ENCODE peak calls at places on chromosomes 7 and 10, in six cellular contexts. Y is aorta, J is AG04450, I is cardiac muscle cell, U is brain microvascular endothelial cell, D is kidney. A is an unnamed sample.

GRCh38 chr10:126502481-126502880 is 114.2 kb upstream of the ADAM12 start:
- DNase-seq in Y (no peak), J (no peak), U (no peak), D (no peak), I (peak; percentile 6), A (peak; percentile 52)

GRCh38 chr7:15561840-15562239 is at the start of gene AGMO:
- DNase-seq in I (peak; percentile 24), D (peak; percentile 54), U (peak; percentile 40), Y (peak; percentile 61), J (no peak), A (peak; percentile 22)

GRCh38 chr7:3005257-3005656 is 38.4 kb downstream of the CARD11 start:
- DNase-seq in Y (no peak), D (peak; percentile 3), J (no peak), U (no peak), I (no peak), A (no peak)

GRCh38 chr7:74453321-74454011 is at the start of gene GTF2IRD1:
- DNase-seq in D (peak; percentile 91), U (peak; percentile 67), Y (peak; percentile 74), I (peak; percentile 80), J (peak; percentile 44), A (peak; percentile 76)

GRCh38 chr10:132722980-132723970 is 62.7 kb downstream of the NKX6-2 start:
- DNase-seq in J (no peak), I (no peak), Y (no peak), D (no peak), U (no peak), A (no peak)

GRCh38 chr10:104638861-104639594 is 2.1 kb upstream of the SORCS3 start:
- DNase-seq in Y (no peak), J (no peak), U (no peak), D (no peak), I (peak; percentile 7), A (peak; percentile 42)

GRCh38 chr10:15558136-15558535 is 161.6 kb downstream of the ITGA8 start:
- DNase-seq in U (peak; percentile 71), I (peak; percentile 67), D (no peak), J (no peak), Y (no peak), A (peak; percentile 71)

GRCh38 chr7:73834626-73835191 is 3.9 kb downstream of the CLDN4 start:
- DNase-seq in Y (no peak), I (no peak), D (peak; percentile 59), J (no peak), U (no peak), A (no peak)

GRCh38 chr7:120993011-120993574 is 4.6 kb downstream of the CPED1 start:
- DNase-seq in I (no peak), D (no peak), U (no peak), Y (no peak), J (no peak), A (peak; percentile 57)

GRCh38 chr10:92790449-92790848 is 57.9 kb upstream of the EXOC6 start:
- DNase-seq in U (no peak), D (no peak), J (no peak), I (no peak), Y (no peak), A (no peak)

GRCh38 chr10:121880842-121881423 is 46.9 kb downstream of the ATE1 start:
- DNase-seq in J (no peak), I (peak; percentile 81), D (no peak), Y (no peak), U (no peak), A (peak; percentile 20)

DNA sequence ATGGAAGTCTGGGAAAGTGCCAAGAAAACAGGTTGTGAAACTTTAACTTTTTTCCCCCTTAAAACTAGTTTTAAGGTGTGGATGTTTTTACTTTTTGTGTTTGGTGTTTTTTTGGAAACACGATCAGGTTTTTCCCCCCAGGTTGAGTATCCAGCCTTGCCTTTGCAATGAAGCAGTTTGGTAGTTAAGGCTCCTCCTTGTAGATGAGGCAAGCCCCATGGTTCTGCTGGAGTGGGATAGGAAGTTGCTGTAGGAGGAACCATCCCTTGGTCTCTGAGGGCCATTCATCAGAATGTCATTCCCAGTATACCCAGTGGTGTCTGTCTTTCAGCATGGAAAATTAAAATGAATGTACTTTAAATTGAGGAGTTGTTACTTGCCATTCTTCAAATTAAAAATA is 2.7 kb downstream of the CUL1 start:
- DNase-seq in I (peak; percentile 30), D (no peak), J (no peak), Y (no peak), U (no peak), A (peak; percentile 50)
- H3K4me3 ChIP-seq in I (no peak overlapping the region), D (no peak overlapping the region), J (peak overlapping the region; percentile 74), Y (no peak overlapping the region), U (no peak overlapping the region), A (peak overlapping the region; percentile 96)

GRCh38 chr10:43440782-43441134 is 3.8 kb downstream of the ZNF487 start:
- DNase-seq in J (no peak), D (no peak), I (no peak), U (no peak), Y (no peak), A (no peak)

GRCh38 chr10:43436291-43437140 is at the start of gene ZNF487:
- DNase-seq in Y (peak; percentile 93), D (peak; percentile 96), J (peak; percentile 38), U (peak; percentile 83), I (peak; percentile 93), A (peak; percentile 95)

DNA sequence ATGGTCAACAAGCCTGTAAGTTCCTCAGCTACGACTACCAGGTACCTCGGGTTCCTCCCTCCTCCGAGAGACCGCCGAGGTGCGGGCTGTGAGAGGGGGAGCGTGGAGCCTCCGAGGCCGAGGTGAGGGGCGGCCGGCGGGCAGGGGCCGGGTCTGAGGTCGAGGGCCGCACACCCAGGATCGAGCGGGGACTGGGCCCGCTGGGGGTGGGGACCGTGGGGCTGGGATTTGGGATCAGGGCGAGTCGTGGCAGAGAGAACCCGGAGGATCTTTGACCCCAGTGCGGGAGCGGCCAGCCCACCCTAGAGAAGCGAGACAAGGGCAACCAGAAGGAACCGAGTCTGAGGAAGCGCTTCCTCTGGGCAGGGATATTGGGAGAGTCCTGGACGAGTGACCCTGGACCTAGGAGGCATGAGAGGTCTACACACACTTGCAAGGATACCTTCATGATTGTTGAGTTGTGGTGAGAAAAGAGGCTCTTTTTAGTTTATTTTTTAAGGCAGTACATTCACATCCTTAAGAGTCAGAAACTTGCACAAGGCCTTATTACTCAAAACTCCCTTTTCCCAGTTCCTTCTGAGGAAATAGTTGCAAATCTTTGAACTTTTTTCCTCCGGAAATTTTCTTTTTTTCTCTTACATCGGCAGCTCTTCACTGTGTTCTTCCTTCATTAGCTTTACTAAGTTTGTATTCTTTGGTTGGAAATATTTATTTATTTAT is 390 bp downstream of the ZNF487 start:
- DNase-seq in U (no peak), Y (no peak), J (no peak), D (no peak), I (peak; percentile 13), A (peak; percentile 59)
- H3K27ac ChIP-seq in U (peak overlapping the region; percentile 93), Y (no peak overlapping the region), J (peak overlapping the region; percentile 96), D (peak overlapping the region; percentile 99), I (peak overlapping the region; percentile 93), A (peak overlapping the region; percentile 99)

DNA sequence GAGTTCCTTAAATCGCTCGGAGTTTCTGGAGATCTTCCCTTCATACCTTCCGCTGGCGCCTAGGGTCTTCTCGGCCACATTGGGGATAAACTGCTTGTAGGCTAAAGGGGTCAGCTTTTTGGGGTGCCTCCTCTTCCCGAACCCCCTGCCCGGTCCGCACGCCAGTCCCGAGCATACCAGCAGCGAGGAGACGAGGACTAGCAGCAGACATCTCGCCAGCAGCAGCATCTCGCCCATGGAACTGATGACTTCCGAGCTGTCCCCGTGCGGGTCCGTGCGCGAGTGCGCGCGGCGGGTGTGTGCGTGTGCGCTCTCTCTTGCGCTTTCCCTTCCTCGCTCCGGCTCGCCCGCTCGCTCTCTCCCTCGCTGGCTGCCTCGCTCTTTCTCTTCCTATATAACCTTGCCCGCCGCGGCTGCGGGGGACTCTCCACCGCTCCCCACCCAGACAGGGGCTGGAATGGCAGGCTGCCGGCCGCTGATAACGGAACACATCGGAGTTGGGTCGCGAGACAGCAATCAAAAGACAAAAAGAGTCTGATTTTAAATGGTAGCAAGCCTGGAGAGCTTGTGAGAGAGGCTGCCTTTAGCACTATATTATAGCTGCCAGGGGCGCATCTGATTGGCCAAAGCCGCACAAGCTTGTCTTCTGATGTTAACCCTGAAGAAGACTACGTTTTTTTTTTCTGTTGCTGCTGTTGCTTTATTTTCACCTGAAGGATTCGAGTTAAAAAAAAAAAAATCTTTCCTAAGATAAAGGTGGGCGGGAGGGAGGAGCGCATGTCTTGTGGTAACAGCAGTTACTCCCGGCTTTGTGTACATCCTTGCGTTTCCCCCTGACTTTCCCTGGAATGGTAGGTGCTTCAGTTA is at the start of gene SHH:
- DNase-seq in Y (no peak), I (peak; percentile 28), D (peak; percentile 75), U (no peak), J (no peak), A (peak; percentile 50)
- H3K4me3 ChIP-seq in Y (no peak within 1 kb of the TSS), I (no peak within 1 kb of the TSS), D (no peak within 1 kb of the TSS), U (peak within 1 kb of the TSS; percentile 41), J (peak within 1 kb of the TSS; percentile 46), A (peak within 1 kb of the TSS; percentile 65)

GRCh38 chr7:28477041-28477442 is 64.7 kb downstream of the CREB5 start:
- DNase-seq in Y (no peak), J (no peak), I (no peak), D (no peak), U (no peak), A (no peak)

GRCh38 chr7:28474267-28474618 is 61.9 kb downstream of the CREB5 start:
- DNase-seq in D (no peak), I (no peak), Y (no peak), J (no peak), U (no peak), A (peak; percentile 15)

GRCh38 chr7:28472332-28472731 is 60.0 kb downstream of the CREB5 start:
- DNase-seq in D (no peak), U (no peak), J (no peak), I (no peak), Y (no peak), A (no peak)

GRCh38 chr7:28470344-28470743 is 58.0 kb downstream of the CREB5 start:
- DNase-seq in J (no peak), D (no peak), U (no peak), I (no peak), Y (no peak), A (no peak)

GRCh38 chr7:28473567-28474266 is 61.4 kb downstream of the CREB5 start:
- DNase-seq in D (no peak), U (no peak), I (no peak), J (no peak), Y (peak; percentile 55), A (peak; percentile 45)
- H3K27ac ChIP-seq in D (no peak overlapping the region), U (no peak overlapping the region), I (no peak overlapping the region), J (no peak overlapping the region), Y (no peak overlapping the region), A (no peak overlapping the region)

DNA sequence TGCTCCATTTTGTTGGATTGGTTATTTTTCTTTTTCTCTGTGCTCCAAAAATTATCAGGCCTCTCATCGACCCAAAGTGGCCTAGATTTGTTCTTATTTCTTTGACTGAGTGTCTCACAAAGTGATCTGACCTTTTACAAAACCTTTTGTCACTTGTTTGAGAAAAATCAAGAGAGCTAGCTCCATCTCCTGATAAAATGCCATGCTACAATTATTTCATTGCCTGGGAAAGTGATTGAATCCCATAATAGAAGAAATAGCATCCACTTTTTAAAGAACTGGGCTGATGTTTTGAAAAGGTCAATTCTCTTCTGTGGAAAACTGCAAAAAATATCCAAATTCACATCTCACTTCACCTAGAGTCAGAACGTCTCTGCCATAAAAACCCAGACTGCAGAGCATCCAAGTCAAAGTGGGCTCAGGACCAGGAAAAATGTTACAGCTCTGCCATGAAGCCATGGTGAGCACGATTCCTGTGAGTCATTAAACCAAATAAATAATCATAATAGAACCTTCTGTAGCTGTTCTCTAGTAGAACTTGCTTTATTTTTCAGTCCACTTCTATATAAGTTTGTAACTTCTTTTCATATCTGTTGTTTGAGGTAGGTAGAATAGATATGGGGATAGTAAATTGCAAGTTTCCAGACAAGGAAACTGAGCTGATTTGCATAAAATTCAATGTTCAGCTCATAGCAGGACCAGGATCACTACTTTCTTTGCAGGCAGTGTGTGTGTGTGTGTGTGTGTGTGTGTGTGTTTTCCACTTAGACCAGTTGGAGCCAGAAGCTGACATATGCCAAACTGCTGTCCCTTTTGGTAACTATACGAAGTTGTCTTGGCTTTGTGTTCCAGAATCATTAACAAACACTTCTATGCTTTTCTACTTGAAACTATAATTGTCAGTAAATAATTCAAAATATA is 632.5 kb upstream of the ANKRD30A start:
- DNase-seq in I (peak; percentile 22), Y (no peak), D (no peak), J (no peak), U (peak; percentile 40), A (peak; percentile 89)
- H3K4me3 ChIP-seq in I (no peak overlapping the region), Y (no peak overlapping the region), D (no peak overlapping the region), J (no peak overlapping the region), U (no peak overlapping the region), A (no peak overlapping the region)